ENCODE peak calls at places on chromosomes 3 and 15, in six cellular contexts. One of them, this sample, is unnamed.
A peak's percentile ranks its signal among the peaks of the same experiment; 100 is the strongest.

GRCh38 chr15:94387854-94388441 is 156.6 kb downstream of the MCTP2 start:
- DNase-seq in PC-3: no peak
- DNase-seq in WTC11: no peak
- DNase-seq in Calu3: no peak
- DNase-seq in lower lobe of right lung: no peak
- DNase-seq in AG04450: no peak
- DNase-seq in this sample: no peak

GRCh38 chr3:108603689-108604088 is 14.2 kb downstream of the DZIP3 start:
- DNase-seq in PC-3: peak; percentile 44
- DNase-seq in WTC11: no peak
- DNase-seq in Calu3: peak; percentile 30
- DNase-seq in lower lobe of right lung: no peak
- DNase-seq in AG04450: no peak
- DNase-seq in this sample: no peak

GRCh38 chr3:81962396-81962795 is 201.0 kb upstream of the GBE1 start:
- DNase-seq in PC-3: peak; percentile 69
- DNase-seq in WTC11: no peak
- DNase-seq in Calu3: no peak
- DNase-seq in lower lobe of right lung: no peak
- DNase-seq in AG04450: no peak
- DNase-seq in this sample: no peak

GRCh38 chr3:98855811-98856400 is 45.6 kb downstream of the DCBLD2 start:
- DNase-seq in PC-3: peak; percentile 86
- DNase-seq in WTC11: no peak
- DNase-seq in Calu3: no peak
- DNase-seq in lower lobe of right lung: no peak
- DNase-seq in AG04450: peak; percentile 58
- DNase-seq in this sample: no peak

GRCh38 chr3:57131210-57131588 is 34.0 kb downstream of the IL17RD start:
- DNase-seq in PC-3: no peak
- DNase-seq in WTC11: no peak
- DNase-seq in Calu3: no peak
- DNase-seq in lower lobe of right lung: no peak
- DNase-seq in AG04450: no peak
- DNase-seq in this sample: no peak

GRCh38 chr3:59212128-59212764 is 162.4 kb upstream of the CFAP20DC start:
- DNase-seq in PC-3: peak; percentile 86
- DNase-seq in WTC11: no peak
- DNase-seq in Calu3: peak; percentile 28
- DNase-seq in lower lobe of right lung: no peak
- DNase-seq in AG04450: peak; percentile 16
- DNase-seq in this sample: peak; percentile 20

GRCh38 chr3:49553690-49554634 is at the start of gene BSN:
- DNase-seq in PC-3: peak; percentile 91
- DNase-seq in WTC11: peak; percentile 93
- DNase-seq in Calu3: peak; percentile 93
- DNase-seq in lower lobe of right lung: peak; percentile 90
- DNase-seq in AG04450: peak; percentile 73
- DNase-seq in this sample: peak; percentile 95

GRCh38 chr3:123782488-123782887 is 101.6 kb downstream of the MYLK start:
- DNase-seq in PC-3: no peak
- DNase-seq in WTC11: no peak
- DNase-seq in Calu3: no peak
- DNase-seq in lower lobe of right lung: no peak
- DNase-seq in AG04450: no peak
- DNase-seq in this sample: no peak

GRCh38 chr15:22888120-22888859 is 49.8 kb downstream of the NIPA2 start:
- DNase-seq in PC-3: peak; percentile 84
- DNase-seq in WTC11: no peak
- DNase-seq in Calu3: no peak
- DNase-seq in lower lobe of right lung: no peak
- DNase-seq in AG04450: peak; percentile 94
- DNase-seq in this sample: no peak

GRCh38 chr3:78633626-78634025 is 1134.2 kb downstream of the ROBO1 start:
- DNase-seq in PC-3: no peak
- DNase-seq in WTC11: no peak
- DNase-seq in Calu3: no peak
- DNase-seq in lower lobe of right lung: no peak
- DNase-seq in AG04450: no peak
- DNase-seq in this sample: no peak

GRCh38 chr3:72058493-72059081 is 273.6 kb upstream of the PROK2 start:
- DNase-seq in PC-3: no peak
- DNase-seq in WTC11: no peak
- DNase-seq in Calu3: no peak
- DNase-seq in lower lobe of right lung: no peak
- DNase-seq in AG04450: no peak
- DNase-seq in this sample: no peak

GRCh38 chr15:100725121-100726069 is 123.0 kb downstream of the ASB7 start:
- DNase-seq in PC-3: peak; percentile 37
- DNase-seq in WTC11: no peak
- DNase-seq in Calu3: no peak
- DNase-seq in lower lobe of right lung: no peak
- DNase-seq in AG04450: peak; percentile 76
- DNase-seq in this sample: no peak

GRCh38 chr3:108448593-108448992 is 61.8 kb downstream of the MYH15 start:
- DNase-seq in PC-3: no peak
- DNase-seq in WTC11: no peak
- DNase-seq in Calu3: no peak
- DNase-seq in lower lobe of right lung: no peak
- DNase-seq in AG04450: no peak
- DNase-seq in this sample: no peak

GRCh38 chr3:98540346-98540745 is 8.6 kb downstream of the GPR15 start:
- DNase-seq in PC-3: no peak
- DNase-seq in WTC11: no peak
- DNase-seq in Calu3: no peak
- DNase-seq in lower lobe of right lung: no peak
- DNase-seq in AG04450: no peak
- DNase-seq in this sample: no peak

GRCh38 chr15:40436892-40437753 is 3.6 kb upstream of the BAHD1 start:
- DNase-seq in PC-3: no peak
- DNase-seq in WTC11: peak; percentile 39
- DNase-seq in Calu3: no peak
- DNase-seq in lower lobe of right lung: no peak
- DNase-seq in AG04450: no peak
- DNase-seq in this sample: no peak

GRCh38 chr3:101902041-101902440 is 52.7 kb downstream of the NFKBIZ start:
- DNase-seq in PC-3: peak; percentile 69
- DNase-seq in WTC11: no peak
- DNase-seq in Calu3: no peak
- DNase-seq in lower lobe of right lung: no peak
- DNase-seq in AG04450: peak; percentile 87
- DNase-seq in this sample: no peak

GRCh38 chr3:62922326-62922725 is 47.1 kb upstream of the CADPS start:
- DNase-seq in PC-3: peak; percentile 3
- DNase-seq in WTC11: no peak
- DNase-seq in Calu3: no peak
- DNase-seq in lower lobe of right lung: no peak
- DNase-seq in AG04450: no peak
- DNase-seq in this sample: no peak

GRCh38 chr3:11717301-11717700 is 73.6 kb upstream of the VGLL4 start:
- DNase-seq in PC-3: no peak
- DNase-seq in WTC11: no peak
- DNase-seq in Calu3: no peak
- DNase-seq in lower lobe of right lung: no peak
- DNase-seq in AG04450: no peak
- DNase-seq in this sample: no peak

GRCh38 chr15:38864122-38864521 is 299.5 kb upstream of the RASGRP1 start:
- DNase-seq in PC-3: no peak
- DNase-seq in WTC11: no peak
- DNase-seq in Calu3: no peak
- DNase-seq in lower lobe of right lung: no peak
- DNase-seq in AG04450: no peak
- DNase-seq in this sample: no peak
- TF ChIP-seq CTCF in PC-3: peak; percentile 36
- TF ChIP-seq CTCF in WTC11: no peak
- TF ChIP-seq CTCF in Calu3: no peak
- TF ChIP-seq CTCF in lower lobe of right lung: no peak
- TF ChIP-seq CTCF in AG04450: peak; percentile 23
- TF ChIP-seq CTCF in this sample: no peak

GRCh38 chr3:36698314-36698713 is 66.0 kb downstream of the DCLK3 start:
- DNase-seq in PC-3: peak; percentile 16
- DNase-seq in WTC11: no peak
- DNase-seq in Calu3: no peak
- DNase-seq in lower lobe of right lung: no peak
- DNase-seq in AG04450: no peak
- DNase-seq in this sample: no peak

GRCh38 chr3:36704280-36704679 is 60.1 kb downstream of the DCLK3 start:
- DNase-seq in PC-3: no peak
- DNase-seq in WTC11: no peak
- DNase-seq in Calu3: no peak
- DNase-seq in lower lobe of right lung: no peak
- DNase-seq in AG04450: no peak
- DNase-seq in this sample: no peak

GRCh38 chr3:36701903-36702374 is 62.4 kb downstream of the DCLK3 start:
- DNase-seq in PC-3: peak; percentile 98
- DNase-seq in WTC11: no peak
- DNase-seq in Calu3: peak; percentile 23
- DNase-seq in lower lobe of right lung: no peak
- DNase-seq in AG04450: peak; percentile 76
- DNase-seq in this sample: no peak

GRCh38 chr3:36700537-36701248 is 63.7 kb downstream of the DCLK3 start:
- DNase-seq in PC-3: peak; percentile 81
- DNase-seq in WTC11: peak; percentile 69
- DNase-seq in Calu3: peak; percentile 75
- DNase-seq in lower lobe of right lung: peak; percentile 58
- DNase-seq in AG04450: peak; percentile 54
- DNase-seq in this sample: peak; percentile 69

GRCh38 chr3:36701249-36701572 is 63.1 kb downstream of the DCLK3 start:
- DNase-seq in PC-3: no peak
- DNase-seq in WTC11: no peak
- DNase-seq in Calu3: no peak
- DNase-seq in lower lobe of right lung: no peak
- DNase-seq in AG04450: no peak
- DNase-seq in this sample: no peak
- TF ChIP-seq CTCF in PC-3: no peak
- TF ChIP-seq CTCF in WTC11: no peak
- TF ChIP-seq CTCF in Calu3: no peak
- TF ChIP-seq CTCF in lower lobe of right lung: no peak
- TF ChIP-seq CTCF in AG04450: no peak
- TF ChIP-seq CTCF in this sample: no peak

GRCh38 chr15:31974855-31975421 is 55.4 kb upstream of the CHRNA7 start:
- DNase-seq in PC-3: peak; percentile 70
- DNase-seq in WTC11: peak; percentile 62
- DNase-seq in Calu3: peak; percentile 16
- DNase-seq in lower lobe of right lung: no peak
- DNase-seq in AG04450: no peak
- DNase-seq in this sample: peak; percentile 70
- TF ChIP-seq CTCF in PC-3: peak; percentile 90
- TF ChIP-seq CTCF in WTC11: peak; percentile 43
- TF ChIP-seq CTCF in Calu3: no peak
- TF ChIP-seq CTCF in lower lobe of right lung: peak; percentile 53
- TF ChIP-seq CTCF in AG04450: peak; percentile 68
- TF ChIP-seq CTCF in this sample: peak; percentile 73

GRCh38 chr3:116863270-116863770 is 153.7 kb downstream of the TUSC7 start:
- DNase-seq in PC-3: no peak
- DNase-seq in WTC11: no peak
- DNase-seq in Calu3: no peak
- DNase-seq in lower lobe of right lung: no peak
- DNase-seq in AG04450: no peak
- DNase-seq in this sample: no peak
- TF ChIP-seq CTCF in PC-3: no peak
- TF ChIP-seq CTCF in WTC11: no peak
- TF ChIP-seq CTCF in Calu3: no peak
- TF ChIP-seq CTCF in lower lobe of right lung: no peak
- TF ChIP-seq CTCF in AG04450: no peak
- TF ChIP-seq CTCF in this sample: no peak

This sample was measured in nephron progenitor cell.